ENCODE peak calls at places on chromosomes 16 and 17, in seven cellular contexts. D is heart left ventricle, R is neural progenitor cell, V is GM12865, O is heart right ventricle, K is fibroblast of the aortic adventitia, B is cardiac fibroblast. G is an unnamed sample.

GRCh38 chr17:13544755-13545154 is 57.0 kb downstream of the HS3ST3A1 start:
- DNase-seq in D (no peak), R (peak), V (no peak), O (no peak), K (no peak), B (peak), G (no peak)

GRCh38 chr17:41864498-41864836 is 756 bp downstream of the KLHL11 start:
- DNase-seq in D (no peak), R (peak), V (no peak), O (no peak), K (no peak), B (no peak), G (no peak)

GRCh38 chr16:87216148-87216823 is 100.9 kb downstream of the C16orf95 start:
- DNase-seq in D (no peak), R (no peak), V (no peak), O (no peak), K (no peak), B (no peak), G (no peak)

GRCh38 chr16:83953796-83954576 is 946 bp downstream of the OSGIN1 start:
- DNase-seq in D (no peak), R (peak), V (peak), O (no peak), K (peak), B (peak), G (peak)

GRCh38 chr17:9645858-9646555 is 690 bp downstream of the USP43 start:
- DNase-seq in D (no peak), R (peak), V (peak), O (peak), K (no peak), B (no peak), G (peak)

GRCh38 chr17:10290046-10290445 is 82.8 kb downstream of the MYH13 start:
- DNase-seq in D (peak), R (no peak), V (no peak), O (peak), K (peak), B (peak), G (no peak)

GRCh38 chr17:8223356-8224063 is 13.1 kb upstream of the AURKB start:
- DNase-seq in D (peak), R (peak), V (peak), O (peak), K (no peak), B (peak), G (peak)

GRCh38 chr16:66189951-66190350 is 176.5 kb upstream of the CDH5 start:
- DNase-seq in D (no peak), R (no peak), V (no peak), O (no peak), K (peak), B (peak), G (no peak)

GRCh38 chr17:46169913-46170312 is 23.3 kb downstream of the KANSL1 start:
- DNase-seq in D (no peak), R (no peak), V (no peak), O (no peak), K (no peak), B (no peak), G (no peak)

GRCh38 chr16:85503642-85504224 is 109.4 kb upstream of the GSE1 start:
- DNase-seq in D (no peak), R (no peak), V (no peak), O (no peak), K (no peak), B (no peak), G (no peak)

GRCh38 chr16:12801511-12802042 is 2.1 kb downstream of the CPPED1 start:
- DNase-seq in D (peak), R (no peak), V (peak), O (no peak), K (peak), B (peak), G (peak)

GRCh38 chr16:71552698-71553503 is 24.0 kb downstream of the TAT start:
- DNase-seq in D (no peak), R (peak), V (no peak), O (no peak), K (no peak), B (no peak), G (no peak)

GRCh38 chr16:84115919-84116719 is 623 bp downstream of the MBTPS1 start:
- DNase-seq in D (no peak), R (no peak), V (peak), O (no peak), K (peak), B (peak), G (peak)

GRCh38 chr17:59409336-59410048 is 78.0 kb downstream of the YPEL2 start:
- DNase-seq in D (no peak), R (no peak), V (no peak), O (no peak), K (no peak), B (no peak), G (no peak)

GRCh38 chr17:65737451-65737850 is 176.0 kb upstream of the AXIN2 start:
- DNase-seq in D (no peak), R (no peak), V (no peak), O (peak), K (no peak), B (no peak), G (no peak)

DNA sequence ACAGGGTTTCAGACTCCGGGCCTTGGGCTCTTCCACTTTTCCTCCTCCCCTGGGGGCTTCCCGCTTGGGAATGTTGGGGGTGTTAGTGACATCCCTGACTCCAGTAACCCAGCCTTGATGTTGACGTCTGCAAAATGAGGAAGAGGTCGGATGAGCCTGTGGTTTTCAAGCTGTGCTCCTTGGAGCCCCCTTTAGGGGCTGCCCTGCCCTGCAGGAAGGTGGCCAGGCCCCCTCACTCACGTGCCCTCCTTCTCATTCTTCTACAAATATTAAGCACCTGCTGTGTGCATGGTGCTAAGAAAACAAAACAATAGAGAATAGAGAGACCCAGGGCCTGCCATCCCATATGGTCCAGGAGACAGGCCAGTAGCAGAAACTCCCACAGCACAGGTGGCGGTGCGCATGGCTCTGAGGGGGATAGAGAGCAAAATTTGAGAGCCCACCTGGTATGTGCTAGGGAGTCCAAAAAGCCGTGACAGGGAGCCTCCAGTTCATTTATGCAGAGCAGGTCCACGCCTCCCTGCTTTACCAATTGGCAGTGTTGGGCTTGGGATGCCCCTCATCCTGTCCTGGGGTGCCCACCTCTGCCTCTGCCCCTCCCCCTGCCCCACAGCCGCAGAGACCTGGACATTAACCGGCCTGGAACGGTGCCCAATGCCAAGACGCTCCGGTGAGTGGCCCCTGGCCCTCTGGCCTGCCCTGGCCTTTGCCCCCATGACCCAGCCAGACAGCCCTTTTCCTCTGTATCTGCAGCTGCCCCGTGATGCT is 7.4 kb downstream of the NDRG4 start:
- DNase-seq in D (no peak), R (no peak), V (no peak), O (no peak), K (no peak), B (no peak), G (no peak)
- TF ChIP-seq CTCF in D (no peak), R (no peak), V (no peak), O (no peak), K (no peak), B (no peak), G (no peak)

DNA sequence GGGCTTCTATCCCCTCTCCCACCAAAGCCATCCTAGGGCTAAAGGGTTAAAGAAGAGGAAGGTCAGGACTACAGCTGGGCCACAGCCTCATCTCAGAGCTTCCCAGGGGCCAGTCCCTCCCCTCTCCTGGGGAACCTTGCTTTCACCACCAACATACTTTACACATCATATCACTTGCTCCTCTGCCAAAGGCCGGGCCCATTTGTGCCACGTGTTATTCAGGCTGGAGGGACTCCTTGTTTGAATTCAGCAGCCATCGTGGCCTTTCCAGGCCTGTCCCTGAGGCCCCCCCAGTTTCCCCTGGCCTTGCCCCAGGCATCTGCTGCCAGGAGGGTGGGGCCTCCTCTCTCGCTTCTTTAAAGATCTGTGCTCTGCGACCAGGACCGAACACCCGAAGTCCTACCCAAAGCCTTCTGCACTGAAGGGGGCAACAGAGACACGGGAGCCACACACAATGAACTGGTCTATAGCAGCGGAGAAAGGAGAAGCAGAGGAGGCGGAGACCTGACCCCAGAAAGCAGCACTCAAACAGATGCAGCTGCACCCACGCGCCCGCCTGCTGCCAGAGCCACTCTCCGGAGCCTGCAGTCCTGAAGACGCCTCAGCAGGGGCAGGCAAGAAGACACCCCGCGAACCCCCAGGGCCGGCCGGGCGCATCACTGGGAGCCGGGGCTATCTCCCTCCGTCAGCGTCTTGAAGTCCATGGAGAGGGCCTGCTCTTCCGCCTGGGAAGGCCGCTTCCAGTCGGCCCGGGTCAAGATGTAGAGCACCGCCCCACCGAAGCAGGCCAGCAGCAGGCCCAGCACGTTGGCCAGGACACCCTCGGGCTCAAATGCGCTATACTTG is 12.1 kb downstream of the CYB561 start:
- DNase-seq in D (peak), R (no peak), V (no peak), O (peak), K (peak), B (peak), G (no peak)
- TF ChIP-seq CTCF in D (no peak), R (no peak), V (no peak), O (no peak), K (peak), B (no peak), G (no peak)

DNA sequence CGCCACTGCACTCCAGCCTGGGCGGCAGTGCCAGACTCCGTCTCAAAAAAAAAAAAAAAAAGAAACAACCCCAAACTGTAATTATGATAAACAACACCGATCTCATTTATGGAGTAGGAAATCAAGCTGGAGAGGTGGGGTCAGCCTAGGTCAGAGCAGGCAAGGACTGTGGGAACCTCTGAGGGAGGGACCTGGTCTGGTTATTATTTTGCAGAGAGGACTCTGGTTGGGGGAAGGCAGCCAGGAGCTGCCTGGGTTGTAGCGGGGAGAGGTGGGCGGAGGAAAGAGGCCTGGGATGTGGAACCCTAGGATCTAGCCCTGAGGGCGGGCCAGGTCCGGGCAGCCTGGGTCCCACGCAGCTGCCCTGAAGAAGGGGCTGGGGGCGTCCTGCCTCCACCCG is 10.9 kb upstream of the HS3ST6 start:
- DNase-seq in D (peak), R (no peak), V (no peak), O (no peak), K (peak), B (no peak), G (no peak)
- TF ChIP-seq CTCF in D (no peak), R (no peak), V (no peak), O (no peak), K (no peak), B (no peak), G (no peak)

GRCh38 chr16:4511441-4512082 is 27.0 kb downstream of the CDIP1 start:
- DNase-seq in D (peak), R (peak), V (peak), O (peak), K (peak), B (peak), G (no peak)
- TF ChIP-seq CTCF in D (peak), R (peak), V (peak), O (peak), K (peak), B (peak), G (no peak)

GRCh38 chr17:81712468-81713003 is 452 bp downstream of the SLC25A10 start:
- DNase-seq in D (no peak), R (peak), V (no peak), O (peak), K (no peak), B (peak), G (peak)
- TF ChIP-seq CTCF in D (no peak), R (peak), V (peak), O (no peak), K (no peak), B (no peak), G (peak)